ENCODE peak calls at places on chromosome 15, in nine cellular contexts. K is Karpas-422; L is NCI-H187 treated with DMSO at 0.1 percent for 48 hours; M is NCI-H345; Y is naive B cell; G is GM23248; T is activated T-cell treated with anti-CD3 and anti-CD28 coated beads, Interleukin-2, amount 50 U/mL, for 48 hours; H is NCI-H1105; X is T-helper 1 cell. I is an unnamed sample.
A peak's percentile ranks its signal among the peaks of the same experiment; 100 is the strongest.

GRCh38 chr15:38389924-38390542 is 63.9 kb upstream of the FAM98B start:
- DNase-seq in M (peak; percentile 17), Y (peak; percentile 30), X (peak; percentile 24), L (no peak), T (peak; percentile 76), H (no peak), K (peak; percentile 86), G (peak; percentile 55), I (peak; percentile 55)

GRCh38 chr15:82680200-82681102 is 29.2 kb downstream of the AP3B2 start:
- DNase-seq in G (no peak), M (peak; percentile 83), Y (peak; percentile 68), T (peak; percentile 83), H (peak; percentile 71), L (no peak), K (no peak), X (peak; percentile 78), I (peak; percentile 88)

GRCh38 chr15:79035111-79035601 is 55.4 kb downstream of the RASGRF1 start:
- DNase-seq in G (peak; percentile 29), X (no peak), T (no peak), L (no peak), Y (no peak), K (no peak), M (no peak), H (no peak), I (no peak)

GRCh38 chr15:86384191-86384590 is 304.5 kb downstream of the AGBL1 start:
- DNase-seq in L (no peak), K (no peak), X (no peak), G (no peak), H (no peak), Y (no peak), T (no peak), M (no peak), I (no peak)

GRCh38 chr15:100688549-100689120 is 86.2 kb downstream of the ASB7 start:
- DNase-seq in X (no peak), Y (no peak), T (no peak), M (no peak), K (no peak), G (no peak), H (no peak), L (no peak), I (no peak)

GRCh38 chr15:74400313-74400850 is 32.9 kb upstream of the CYP11A1 start:
- DNase-seq in G (peak; percentile 48), X (no peak), L (no peak), M (no peak), T (peak; percentile 66), H (no peak), K (no peak), Y (no peak), I (no peak)

GRCh38 chr15:57743424-57743823 is 36.9 kb downstream of the POLR2M start:
- DNase-seq in M (no peak), G (no peak), T (no peak), X (no peak), K (no peak), H (no peak), L (no peak), Y (no peak), I (no peak)

GRCh38 chr15:43277231-43277823 is 10.6 kb upstream of the TGM5 start:
- DNase-seq in M (no peak), K (no peak), L (no peak), G (no peak), X (no peak), Y (no peak), T (no peak), H (no peak), I (no peak)

GRCh38 chr15:50241684-50242450 is 23.7 kb downstream of the HDC start:
- DNase-seq in Y (no peak), T (no peak), M (no peak), H (no peak), X (no peak), G (peak; percentile 76), L (no peak), K (no peak), I (no peak)

GRCh38 chr15:74696398-74696729 is 540 bp upstream of the EDC3 start:
- DNase-seq in X (no peak), T (no peak), M (no peak), Y (no peak), G (no peak), L (no peak), H (no peak), K (no peak), I (no peak)

GRCh38 chr15:71934446-71934845 is 124.1 kb downstream of the NR2E3 start:
- DNase-seq in T (no peak), H (no peak), G (no peak), L (no peak), K (no peak), X (no peak), Y (no peak), M (no peak), I (no peak)

GRCh38 chr15:97963779-97964178 is 3.3 kb downstream of the ARRDC4 start:
- DNase-seq in H (no peak), L (no peak), M (no peak), X (no peak), K (no peak), Y (peak; percentile 21), G (no peak), T (no peak), I (no peak)